ENCODE peak calls at places on chromosomes 4 and X, in four cellular contexts. One of them, this sample, is unnamed.
A peak's percentile ranks its signal among the peaks of the same experiment; 100 is the strongest.

GRCh38 chr4:176547005-176547404 is 227.2 kb downstream of the SPCS3 start:
- DNase-seq in EH: peak; percentile 85
- DNase-seq in ACHN: no peak
- DNase-seq in PC-3: no peak
- DNase-seq in this sample: peak; percentile 87

GRCh38 chr4:102308032-102308799 is 37.1 kb downstream of the SLC39A8 start:
- DNase-seq in EH: peak; percentile 3
- DNase-seq in ACHN: no peak
- DNase-seq in PC-3: no peak
- DNase-seq in this sample: peak; percentile 11

GRCh38 chr4:45668086-45668485 is 455.8 kb downstream of the GABRG1 start:
- DNase-seq in EH: no peak
- DNase-seq in ACHN: no peak
- DNase-seq in PC-3: no peak
- DNase-seq in this sample: no peak

GRCh38 chr4:180197471-180197870 is 2045.7 kb upstream of the TENM3 start:
- DNase-seq in EH: no peak
- DNase-seq in ACHN: no peak
- DNase-seq in PC-3: no peak
- DNase-seq in this sample: no peak

GRCh38 chrX:139446832-139447231 is 83.7 kb upstream of the F9 start:
- DNase-seq in EH: no peak
- DNase-seq in ACHN: no peak
- DNase-seq in PC-3: no peak
- DNase-seq in this sample: no peak

GRCh38 chrX:66162331-66162822 is 1.7 kb upstream of the HEPH start:
- DNase-seq in EH: no peak
- DNase-seq in ACHN: no peak
- DNase-seq in PC-3: no peak
- DNase-seq in this sample: no peak

GRCh38 chrX:119516157-119516702 is 48.0 kb downstream of the SLC25A5 start:
- DNase-seq in EH: peak; percentile 66
- DNase-seq in ACHN: peak; percentile 55
- DNase-seq in PC-3: peak; percentile 75
- DNase-seq in this sample: peak; percentile 64

GRCh38 chr4:45741897-45742296 is 382.0 kb downstream of the GABRG1 start:
- DNase-seq in EH: no peak
- DNase-seq in ACHN: peak; percentile 19
- DNase-seq in PC-3: no peak
- DNase-seq in this sample: no peak

GRCh38 chr4:80036949-80037348 is 36.1 kb downstream of the ANTXR2 start:
- DNase-seq in EH: peak; percentile 91
- DNase-seq in ACHN: no peak
- DNase-seq in PC-3: no peak
- DNase-seq in this sample: peak; percentile 91

GRCh38 chr4:176767183-176767582 is 25.5 kb downstream of the VEGFC start:
- DNase-seq in EH: peak; percentile 80
- DNase-seq in ACHN: no peak
- DNase-seq in PC-3: no peak
- DNase-seq in this sample: peak; percentile 81

GRCh38 chr4:73864365-73864764 is 4.8 kb upstream of the CXCL1 start:
- DNase-seq in EH: no peak
- DNase-seq in ACHN: peak; percentile 42
- DNase-seq in PC-3: peak; percentile 73
- DNase-seq in this sample: no peak

GRCh38 chr4:128060130-128060619 is 937 bp upstream of the LARP1B start:
- DNase-seq in EH: peak; percentile 14
- DNase-seq in ACHN: peak; percentile 33
- DNase-seq in PC-3: no peak
- DNase-seq in this sample: peak; percentile 7

GRCh38 chrX:120797201-120797938 is 78.3 kb downstream of the CT47B1 start:
- DNase-seq in EH: peak; percentile 48
- DNase-seq in ACHN: no peak
- DNase-seq in PC-3: no peak
- DNase-seq in this sample: peak; percentile 38

GRCh38 chr4:173652283-173652931 is 122.4 kb upstream of the HAND2 start:
- DNase-seq in EH: no peak
- DNase-seq in ACHN: no peak
- DNase-seq in PC-3: no peak
- DNase-seq in this sample: no peak

GRCh38 chr4:40205259-40206198 is 8.7 kb downstream of the RHOH start:
- DNase-seq in EH: no peak
- DNase-seq in ACHN: no peak
- DNase-seq in PC-3: no peak
- DNase-seq in this sample: no peak

GRCh38 chrX:36422368-36422767 is 502.8 kb downstream of the CFAP47 start:
- DNase-seq in EH: no peak
- DNase-seq in ACHN: no peak
- DNase-seq in PC-3: no peak
- DNase-seq in this sample: no peak

GRCh38 chrX:90883479-90883878 is 551.2 kb upstream of the PABPC5 start:
- DNase-seq in EH: no peak
- DNase-seq in ACHN: no peak
- DNase-seq in PC-3: no peak
- DNase-seq in this sample: no peak